ENCODE peak calls at places on chromosomes 12 and 14, in four cellular contexts. Y is HepG2, V is WTC11, Z is GM12878. D is an unnamed sample.

GRCh38 chr12:108461071-108461670 is 53.9 kb upstream of the FICD start:
- DNase-seq in Y (no peak), V (no peak), Z (no peak), D (no peak)

GRCh38 chr12:106234513-106234912 is 13.3 kb downstream of the CKAP4 start:
- DNase-seq in Y (no peak), V (no peak), Z (no peak), D (no peak)

GRCh38 chr12:87995581-87996178 is 33.5 kb downstream of the C12orf50 start:
- DNase-seq in Y (peak), V (peak), Z (no peak), D (peak)

GRCh38 chr12:103799504-103800251 is 41.4 kb downstream of the NT5DC3 start:
- DNase-seq in Y (peak), V (no peak), Z (no peak), D (no peak)

GRCh38 chr12:64665506-64665905 is 55.2 kb downstream of the RASSF3 start:
- DNase-seq in Y (no peak), V (peak), Z (peak), D (no peak)

GRCh38 chr12:100229036-100229635 is 28.5 kb downstream of the ACTR6 start:
- DNase-seq in Y (peak), V (no peak), Z (peak), D (no peak)

GRCh38 chr14:50091240-50091914 is 25.0 kb downstream of the VCPKMT start:
- DNase-seq in Y (no peak), V (no peak), Z (no peak), D (no peak)

GRCh38 chr14:89000007-89000942 is 175.8 kb downstream of the TTC8 start:
- DNase-seq in Y (peak), V (peak), Z (no peak), D (peak)

GRCh38 chr12:11728154-11728755 is 78.8 kb downstream of the ETV6 start:
- DNase-seq in Y (no peak), V (no peak), Z (no peak), D (no peak)

GRCh38 chr12:100959481-100959880 is 164.9 kb downstream of the ANO4 start:
- DNase-seq in Y (no peak), V (no peak), Z (no peak), D (peak)

GRCh38 chr14:104085032-104085888 is at the start of gene ASPG:
- DNase-seq in Y (no peak), V (peak), Z (no peak), D (peak)

GRCh38 chr12:109497675-109498074 is 20.2 kb downstream of the UBE3B start:
- DNase-seq in Y (no peak), V (no peak), Z (no peak), D (no peak)

GRCh38 chr12:80216890-80217559 is 117.7 kb downstream of the OTOGL start:
- DNase-seq in Y (no peak), V (no peak), Z (peak), D (no peak)

GRCh38 chr14:74697976-74698375 is 14.9 kb downstream of the AREL1 start:
- DNase-seq in Y (no peak), V (no peak), Z (no peak), D (no peak)

GRCh38 chr14:74702293-74702692 is 10.6 kb downstream of the AREL1 start:
- DNase-seq in Y (no peak), V (no peak), Z (no peak), D (no peak)

GRCh38 chr14:74697543-74697942 is 15.3 kb downstream of the AREL1 start:
- DNase-seq in Y (no peak), V (no peak), Z (no peak), D (no peak)

GRCh38 chr14:74698471-74698870 is 14.4 kb downstream of the AREL1 start:
- DNase-seq in Y (no peak), V (no peak), Z (no peak), D (no peak)

DNA sequence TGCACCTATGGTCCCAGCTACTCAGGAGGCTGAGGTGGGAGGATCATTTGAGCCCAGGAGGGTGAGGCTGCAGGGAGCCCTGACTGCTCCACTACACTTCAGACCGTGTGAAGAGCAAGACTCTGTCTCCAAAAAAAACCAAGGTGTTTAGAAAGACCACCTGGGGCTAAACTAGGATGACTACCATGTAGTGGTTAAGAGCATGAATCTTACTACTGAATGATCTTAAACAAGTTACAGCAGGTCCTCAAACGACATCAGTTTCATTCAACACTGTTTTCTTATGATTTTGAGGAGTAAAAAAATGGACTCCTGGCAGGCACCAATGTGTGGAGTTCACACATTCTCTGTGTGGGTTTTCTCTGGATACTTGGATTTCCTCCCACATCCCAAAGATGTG is 14.0 kb downstream of the AREL1 start:
- DNase-seq in Y (no peak), V (no peak), Z (no peak), D (no peak)
- TF ChIP-seq NR2C2 in Y (no peak), V (no peak), Z (no peak), D (no peak)

GRCh38 chr12:48717252-48717695 is 767 bp upstream of the CCNT1 start:
- DNase-seq in Y (no peak), V (no peak), Z (peak), D (no peak)

GRCh38 chr12:48716493-48717251 is at the start of gene CCNT1:
- DNase-seq in Y (peak), V (peak), Z (peak), D (peak)

GRCh38 chr12:48712209-48712608 is 4.3 kb downstream of the CCNT1 start:
- DNase-seq in Y (no peak), V (no peak), Z (no peak), D (no peak)

GRCh38 chr12:48716168-48716492 is 377 bp downstream of the CCNT1 start:
- DNase-seq in Y (no peak), V (no peak), Z (no peak), D (no peak)
- TF ChIP-seq NR2C2 in Y (no peak), V (no peak), Z (no peak), D (no peak)

GRCh38 chr12:62660763-62661162 is 194.1 kb downstream of the MON2 start:
- DNase-seq in Y (no peak), V (no peak), Z (no peak), D (no peak)
- TF ChIP-seq NR2C2 in Y (no peak), V (no peak), Z (no peak), D (no peak)

GRCh38 chr12:57433370-57433769 is 1.2 kb upstream of the INHBC start:
- DNase-seq in Y (no peak), V (no peak), Z (no peak), D (no peak)

GRCh38 chr12:57430931-57431566 is at the start of gene R3HDM2:
- DNase-seq in Y (peak), V (peak), Z (peak), D (peak)

GRCh38 chr12:57428965-57429364 is 1.9 kb downstream of the R3HDM2 start:
- DNase-seq in Y (no peak), V (no peak), Z (no peak), D (no peak)

GRCh38 chr12:57429473-57430116 is 1.2 kb downstream of the R3HDM2 start:
- DNase-seq in Y (no peak), V (no peak), Z (no peak), D (peak)

GRCh38 chr12:57430117-57430930 is 519 bp downstream of the R3HDM2 start:
- DNase-seq in Y (no peak), V (peak), Z (no peak), D (peak)
- TF ChIP-seq NR2C2 in Y (no peak), V (no peak), Z (no peak), D (no peak)

DNA sequence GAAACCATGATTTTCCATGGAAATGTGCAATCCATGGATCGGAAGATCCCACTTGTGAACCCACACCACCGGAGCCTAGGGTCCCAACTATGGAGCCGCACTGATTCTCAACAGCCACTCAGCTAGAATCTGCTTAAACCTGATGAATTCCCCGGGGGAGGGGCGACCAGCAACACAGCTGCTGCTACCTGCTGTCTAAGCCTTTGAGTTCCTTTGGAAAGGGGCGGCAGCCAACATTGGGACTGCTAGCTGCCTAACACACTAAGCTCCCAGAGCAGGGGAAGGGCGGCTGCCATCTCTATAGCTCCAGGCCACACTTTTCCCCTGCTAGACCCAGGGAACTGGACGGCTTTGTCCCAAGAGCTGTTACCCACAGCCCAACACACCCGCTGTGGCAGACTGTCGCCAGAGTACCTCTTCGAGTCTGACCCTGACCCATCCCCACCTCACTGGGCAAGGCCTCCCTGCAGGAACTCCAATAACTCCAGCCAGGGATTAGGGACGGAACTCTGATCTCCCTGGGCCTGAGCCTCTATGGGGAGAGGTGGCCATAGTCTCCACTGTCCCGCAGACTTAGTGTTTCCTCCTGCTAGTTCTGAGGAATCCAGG is 205.8 kb upstream of the SLC16A7 start:
- DNase-seq in Y (no peak), V (peak), Z (no peak), D (no peak)
- TF ChIP-seq NR2C2 in Y (no peak), V (no peak), Z (no peak), D (no peak)

DNA sequence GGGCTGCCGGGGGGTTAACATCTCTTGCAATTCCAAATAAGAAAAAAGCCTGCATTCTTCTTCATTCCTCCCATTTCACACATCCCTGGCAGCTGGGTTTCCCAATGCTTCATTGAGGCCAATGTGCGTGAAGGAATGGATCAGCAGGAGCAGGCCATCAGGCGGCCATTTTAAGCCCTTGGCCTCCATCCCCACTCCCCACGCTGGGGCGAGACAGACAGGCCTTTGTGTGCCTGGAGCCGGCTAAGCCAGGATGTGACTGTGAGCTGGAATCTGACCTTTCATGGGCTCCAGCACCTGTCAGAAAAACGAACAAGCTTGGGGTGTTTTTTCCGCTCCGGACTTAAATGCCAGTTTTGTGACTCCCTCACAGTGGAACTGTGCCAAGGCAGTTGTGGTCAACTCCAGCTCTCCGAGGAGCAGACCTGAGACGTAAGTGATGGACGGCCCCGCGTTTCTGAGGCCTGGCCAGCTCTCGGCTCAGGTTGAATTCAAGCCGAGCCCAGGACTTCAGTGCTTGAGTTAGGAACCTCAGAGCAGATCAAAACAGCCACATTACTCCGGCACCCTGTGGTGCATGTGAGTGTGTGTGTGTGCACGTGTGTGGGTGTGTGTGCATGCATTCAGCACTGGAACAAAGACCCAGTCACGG is 133.1 kb downstream of the TMEM30B start:
- DNase-seq in Y (peak), V (no peak), Z (no peak), D (no peak)
- TF ChIP-seq NR2C2 in Y (no peak), V (no peak), Z (no peak), D (no peak)

GRCh38 chr14:29463727-29464370 is 463.8 kb downstream of the PRKD1 start:
- DNase-seq in Y (no peak), V (no peak), Z (no peak), D (no peak)
- TF ChIP-seq NR2C2 in Y (no peak), V (no peak), Z (no peak), D (no peak)

DNA sequence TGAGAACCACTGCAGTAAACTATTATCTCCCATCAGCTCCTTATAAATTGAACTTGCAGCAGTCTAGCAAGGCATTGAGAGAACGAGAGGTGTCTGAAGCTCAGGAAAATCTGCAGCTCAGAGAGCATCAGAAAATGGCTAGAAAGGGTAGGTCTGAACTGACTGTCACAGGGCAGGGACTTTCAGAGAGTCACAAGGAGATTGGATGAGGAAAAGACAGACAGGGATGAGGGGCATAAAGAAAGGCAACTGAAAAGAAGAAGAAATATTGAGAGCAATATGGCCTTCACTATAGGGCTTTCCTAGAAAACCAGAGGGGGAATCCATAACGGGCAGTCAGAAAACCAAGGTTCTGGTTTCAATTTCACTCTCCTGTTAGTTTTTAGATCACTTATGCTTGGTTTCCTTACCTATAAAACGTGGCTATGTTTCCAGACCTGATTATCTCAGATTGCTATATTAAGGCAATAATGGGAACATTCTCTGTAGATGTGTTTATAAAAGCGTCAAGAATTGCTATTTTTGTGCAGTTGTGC is 40.9 kb downstream of the PDE6H start:
- DNase-seq in Y (no peak), V (no peak), Z (no peak), D (no peak)
- TF ChIP-seq NR2C2 in Y (no peak), V (no peak), Z (no peak), D (no peak)

D was measured in K562.